ENCODE peak calls at places on chromosomes 5 and 9, in nine cellular contexts. R is A549, S is RPMI8226, J is A172, M is heart left ventricle, T is stomach, I is PC-9, O is NCI-H510A, U is ecto neural progenitor cell. H is an unnamed sample.

GRCh38 chr5:148290271-148291195 is 21.7 kb upstream of the SPINK7 start:
- DNase-seq in R (no peak), S (peak), J (peak), M (no peak), T (no peak), I (no peak), O (no peak), U (no peak), H (peak)

GRCh38 chr9:68446836-68447235 is 90.4 kb downstream of the PGM5 start:
- DNase-seq in R (no peak), S (no peak), J (no peak), M (no peak), T (no peak), I (no peak), O (no peak), U (no peak), H (no peak)

GRCh38 chr9:89743216-89743575 is 138.4 kb downstream of the GADD45G start:
- DNase-seq in R (no peak), S (peak), J (no peak), M (no peak), T (no peak), I (no peak), O (no peak), U (no peak), H (no peak)

GRCh38 chr5:139667730-139668063 is 19.5 kb downstream of the CXXC5 start:
- DNase-seq in R (no peak), S (no peak), J (no peak), M (no peak), T (no peak), I (no peak), O (no peak), U (no peak), H (no peak)

GRCh38 chr5:9544056-9544455 is 1.8 kb downstream of the SEMA5A start:
- DNase-seq in R (no peak), S (no peak), J (no peak), M (no peak), T (no peak), I (no peak), O (no peak), U (no peak), H (no peak)

GRCh38 chr5:174828786-174829510 is 104.6 kb downstream of the MSX2 start:
- DNase-seq in R (no peak), S (no peak), J (no peak), M (no peak), T (no peak), I (no peak), O (no peak), U (no peak), H (no peak)

GRCh38 chr9:93126151-93126781 is 7.8 kb downstream of the NINJ1 start:
- DNase-seq in R (no peak), S (no peak), J (no peak), M (no peak), T (no peak), I (no peak), O (no peak), U (peak), H (no peak)

GRCh38 chr9:21789541-21790037 is 12.8 kb upstream of the MTAP start:
- DNase-seq in R (peak), S (peak), J (no peak), M (peak), T (peak), I (peak), O (no peak), U (no peak), H (peak)

GRCh38 chr5:14908195-14908594 is 36.6 kb upstream of the ANKH start:
- DNase-seq in R (no peak), S (no peak), J (no peak), M (peak), T (no peak), I (peak), O (no peak), U (no peak), H (no peak)